ENCODE peak calls at places on chromosomes 13 and 19, in seven cellular contexts. L is aorta; Q is GM18507; E is effector memory CD4-positive, alpha-beta T cell; U is activated T-helper 2 cell treated with anti-CD3 and anti-CD28 coated beads, Interferon-gamma antibody, Interleukin-2, Interleukin-4, amounts not matched to agents 10 μg/mL and 5 μg/mL and 100 μg/mL, durations not matched to agents 14 hours and 24 hours and 36 hours; T is cardiac muscle cell; F is occipital lobe. X is an unnamed sample.
A peak's percentile ranks its signal among the peaks of the same experiment; 100 is the strongest.

GRCh38 chr13:102402292-102402691 is 444 bp upstream of the FGF14 start:
- DNase-seq in L (no peak), Q (no peak), E (no peak), U (no peak), T (peak; percentile 23), F (peak; percentile 64), X (peak; percentile 77)

GRCh38 chr19:1913781-1914577 is 8.8 kb downstream of the ADAT3 start:
- DNase-seq in L (no peak), Q (no peak), E (no peak), U (no peak), T (no peak), F (no peak), X (no peak)

GRCh38 chr19:12867120-12868099 is 13.8 kb downstream of the DNASE2 start:
- DNase-seq in L (no peak), Q (peak; percentile 88), E (no peak), U (peak; percentile 73), T (peak; percentile 91), F (no peak), X (peak; percentile 78)

GRCh38 chr19:17610384-17610783 is 54.9 kb downstream of the COLGALT1 start:
- DNase-seq in L (no peak), Q (peak; percentile 35), E (no peak), U (no peak), T (no peak), F (no peak), X (no peak)

GRCh38 chr19:16588089-16588823 is 16.0 kb upstream of the SLC35E1 start:
- DNase-seq in L (no peak), Q (peak; percentile 71), E (peak; percentile 57), U (peak; percentile 59), T (peak; percentile 55), F (peak; percentile 43), X (no peak)

GRCh38 chr13:59356607-59357006 is 807.1 kb downstream of the DIAPH3 start:
- DNase-seq in L (peak; percentile 83), Q (no peak), E (no peak), U (no peak), T (no peak), F (no peak), X (peak; percentile 16)

GRCh38 chr19:8311461-8312260 is 3.5 kb upstream of the CD320 start:
- DNase-seq in L (peak; percentile 45), Q (no peak), E (no peak), U (no peak), T (no peak), F (no peak), X (no peak)

GRCh38 chr19:48461982-48462655 is 6.7 kb downstream of the KCNJ14 start:
- DNase-seq in L (no peak), Q (no peak), E (no peak), U (no peak), T (no peak), F (no peak), X (peak; percentile 51)

GRCh38 chr13:76812206-76812882 is 73.9 kb downstream of the KCTD12 start:
- DNase-seq in L (peak; percentile 81), Q (no peak), E (no peak), U (no peak), T (no peak), F (no peak), X (peak; percentile 28)

GRCh38 chr13:102913924-102914628 is 68.2 kb downstream of the ERCC5 start:
- DNase-seq in L (no peak), Q (no peak), E (no peak), U (no peak), T (no peak), F (no peak), X (no peak)

GRCh38 chr19:58085348-58085875 is 12.6 kb downstream of the ZSCAN18 start:
- DNase-seq in L (no peak), Q (no peak), E (no peak), U (no peak), T (no peak), F (no peak), X (no peak)

GRCh38 chr13:99404005-99404755 is 97.0 kb upstream of the GPR183 start:
- DNase-seq in L (no peak), Q (no peak), E (no peak), U (no peak), T (peak; percentile 53), F (no peak), X (no peak)

GRCh38 chr13:102904408-102904862 is 58.6 kb downstream of the ERCC5 start:
- DNase-seq in L (no peak), Q (no peak), E (no peak), U (no peak), T (no peak), F (no peak), X (no peak)

GRCh38 chr19:49570138-49570856 is 10.1 kb downstream of the NOSIP start:
- DNase-seq in L (no peak), Q (peak; percentile 77), E (peak; percentile 44), U (peak; percentile 69), T (peak; percentile 91), F (no peak), X (no peak)

GRCh38 chr13:59259416-59260000 is 904.2 kb downstream of the DIAPH3 start:
- DNase-seq in L (no peak), Q (no peak), E (no peak), U (no peak), T (no peak), F (no peak), X (no peak)

GRCh38 chr19:33373701-33374405 is at the start of gene CEBPG:
- DNase-seq in L (peak; percentile 65), Q (peak; percentile 29), E (peak; percentile 46), U (peak; percentile 51), T (peak; percentile 82), F (no peak), X (peak; percentile 75)

GRCh38 chr13:113785051-113786010 is 26.3 kb downstream of the TMEM255B start:
- DNase-seq in L (no peak), Q (no peak), E (no peak), U (no peak), T (no peak), F (no peak), X (no peak)

X was measured in glutamatergic neuron.